ENCODE peak calls at places on chromosomes 12 and 14, in ten cellular contexts. C is GM10248; O is choroid plexus epithelial cell; P is endothelial cell; H is H4; M is stimulated activated naive CD8-positive, alpha-beta T cell treated with anti-CD3 and anti-CD28 coated beads, Interleukin-15, amount 100 ng/mL, for 72 hours; Y is NCI-H69; F is A549; I is foreskin fibroblast; L is NCI-H146. T is an unnamed sample.

GRCh38 chr12:103762473-103762872 is 78.6 kb downstream of the NT5DC3 start:
- DNase-seq in L (no peak), M (no peak), C (no peak), H (no peak), O (no peak), F (no peak), Y (no peak), I (no peak), P (no peak), T (no peak)

GRCh38 chr12:56298828-56299227 is 1.3 kb downstream of the CS start:
- DNase-seq in C (no peak), I (no peak), H (no peak), O (no peak), M (no peak), F (no peak), Y (no peak), P (no peak), L (no peak), T (no peak)

GRCh38 chr12:132275110-132275531 is 54.3 kb downstream of the GALNT9 start:
- DNase-seq in O (peak), H (peak), L (no peak), C (no peak), F (peak), P (peak), M (no peak), I (peak), Y (peak), T (no peak)

GRCh38 chr14:77593501-77593911 is 22.9 kb downstream of the SPTLC2 start:
- DNase-seq in C (peak), P (no peak), O (peak), M (no peak), H (no peak), Y (no peak), F (no peak), L (no peak), I (peak), T (peak)

GRCh38 chr12:94870511-94870910 is 133.0 kb downstream of the NDUFA12 start:
- DNase-seq in M (no peak), O (no peak), H (no peak), C (no peak), L (no peak), I (no peak), P (no peak), F (no peak), Y (no peak), T (no peak)

GRCh38 chr14:48747683-48748082 is 838.5 kb downstream of the RPS29 start:
- DNase-seq in I (no peak), Y (peak), C (no peak), F (no peak), M (no peak), O (no peak), H (no peak), P (no peak), L (no peak), T (no peak)

GRCh38 chr14:34450958-34451357 is 11.1 kb downstream of the SPTSSA start:
- DNase-seq in M (no peak), H (no peak), I (no peak), O (no peak), L (no peak), P (no peak), F (no peak), C (no peak), Y (peak), T (no peak)

GRCh38 chr14:72023128-72024042 is 91.2 kb downstream of the RGS6 start:
- DNase-seq in M (no peak), P (no peak), C (no peak), O (no peak), L (no peak), I (no peak), H (peak), F (no peak), Y (no peak), T (peak)

GRCh38 chr12:111448266-111448830 is 42.6 kb downstream of the SH2B3 start:
- DNase-seq in O (no peak), Y (no peak), H (peak), M (no peak), I (peak), C (no peak), P (no peak), L (no peak), F (no peak), T (no peak)

GRCh38 chr12:27221625-27222387 is 22.3 kb upstream of the STK38L start:
- DNase-seq in F (no peak), Y (no peak), C (peak), O (no peak), M (no peak), I (no peak), P (no peak), L (no peak), H (no peak), T (peak)

GRCh38 chr14:21923820-21924219 is 250.2 kb upstream of the OR4E1 start:
- DNase-seq in I (no peak), F (no peak), M (no peak), O (no peak), Y (no peak), P (no peak), C (no peak), L (no peak), H (no peak), T (no peak)